ENCODE peak calls at places on chromosome 2, in five cellular contexts. One of them, this sample, is unnamed.

GRCh38 chr2:224971214-224971613 is 71.1 kb downstream of the DOCK10 start:
- DNase-seq in CD8-positive, alpha-beta memory T cell: no peak
- DNase-seq in psoas muscle: peak
- DNase-seq in prostate gland: no peak
- DNase-seq in left ventricle myocardium inferior: no peak
- DNase-seq in this sample: no peak

GRCh38 chr2:75560022-75560767 is 544 bp downstream of the EVA1A start:
- DNase-seq in psoas muscle: no peak
- DNase-seq in prostate gland: peak
- DNase-seq in left ventricle myocardium inferior: peak
- DNase-seq in CD8-positive, alpha-beta memory T cell: no peak
- DNase-seq in this sample: no peak

GRCh38 chr2:3151153-3151918 is 226.3 kb downstream of the EIPR1 start:
- DNase-seq in left ventricle myocardium inferior: no peak
- DNase-seq in CD8-positive, alpha-beta memory T cell: no peak
- DNase-seq in psoas muscle: no peak
- DNase-seq in prostate gland: no peak
- DNase-seq in this sample: no peak

GRCh38 chr2:46780411-46780800 is 135.2 kb downstream of the MCFD2 start:
- DNase-seq in prostate gland: peak
- DNase-seq in psoas muscle: peak
- DNase-seq in CD8-positive, alpha-beta memory T cell: no peak
- DNase-seq in left ventricle myocardium inferior: peak
- DNase-seq in this sample: peak

GRCh38 chr2:138922973-138923563 is 142.9 kb upstream of the NXPH2 start:
- DNase-seq in left ventricle myocardium inferior: no peak
- DNase-seq in CD8-positive, alpha-beta memory T cell: no peak
- DNase-seq in prostate gland: no peak
- DNase-seq in psoas muscle: no peak
- DNase-seq in this sample: no peak

GRCh38 chr2:18430996-18431748 is 129.3 kb downstream of the RDH14 start:
- DNase-seq in CD8-positive, alpha-beta memory T cell: no peak
- DNase-seq in psoas muscle: no peak
- DNase-seq in left ventricle myocardium inferior: no peak
- DNase-seq in prostate gland: no peak
- DNase-seq in this sample: no peak

GRCh38 chr2:171160119-171160629 is 519 bp downstream of the TLK1 start:
- DNase-seq in left ventricle myocardium inferior: peak
- DNase-seq in CD8-positive, alpha-beta memory T cell: peak
- DNase-seq in prostate gland: peak
- DNase-seq in psoas muscle: peak
- DNase-seq in this sample: peak

GRCh38 chr2:69616755-69617154 is 26.8 kb downstream of the AAK1 start:
- DNase-seq in CD8-positive, alpha-beta memory T cell: peak
- DNase-seq in prostate gland: no peak
- DNase-seq in psoas muscle: no peak
- DNase-seq in left ventricle myocardium inferior: no peak
- DNase-seq in this sample: no peak

GRCh38 chr2:176985871-176986270 is 226.7 kb upstream of the HNRNPA3 start:
- DNase-seq in prostate gland: no peak
- DNase-seq in CD8-positive, alpha-beta memory T cell: no peak
- DNase-seq in psoas muscle: no peak
- DNase-seq in left ventricle myocardium inferior: no peak
- DNase-seq in this sample: no peak

GRCh38 chr2:23620841-23621341 is 235.9 kb downstream of the KLHL29 start:
- DNase-seq in CD8-positive, alpha-beta memory T cell: no peak
- DNase-seq in prostate gland: no peak
- DNase-seq in left ventricle myocardium inferior: peak
- DNase-seq in psoas muscle: no peak
- DNase-seq in this sample: peak

GRCh38 chr2:218873359-218874194 is 7.1 kb upstream of the WNT10A start:
- DNase-seq in CD8-positive, alpha-beta memory T cell: no peak
- DNase-seq in left ventricle myocardium inferior: no peak
- DNase-seq in prostate gland: no peak
- DNase-seq in psoas muscle: no peak
- DNase-seq in this sample: no peak

GRCh38 chr2:120720176-120720575 is 15.5 kb upstream of the GLI2 start:
- DNase-seq in CD8-positive, alpha-beta memory T cell: no peak
- DNase-seq in psoas muscle: no peak
- DNase-seq in prostate gland: no peak
- DNase-seq in left ventricle myocardium inferior: no peak
- DNase-seq in this sample: peak

GRCh38 chr2:112767693-112768380 is 3.4 kb upstream of the CKAP2L start:
- DNase-seq in left ventricle myocardium inferior: no peak
- DNase-seq in psoas muscle: no peak
- DNase-seq in prostate gland: no peak
- DNase-seq in CD8-positive, alpha-beta memory T cell: no peak
- DNase-seq in this sample: no peak

GRCh38 chr2:230928701-230929380 is 3.8 kb upstream of the GPR55 start:
- DNase-seq in CD8-positive, alpha-beta memory T cell: no peak
- DNase-seq in prostate gland: no peak
- DNase-seq in left ventricle myocardium inferior: no peak
- DNase-seq in psoas muscle: no peak
- DNase-seq in this sample: peak

GRCh38 chr2:120641366-120641771 is 94.3 kb upstream of the GLI2 start:
- DNase-seq in left ventricle myocardium inferior: no peak
- DNase-seq in CD8-positive, alpha-beta memory T cell: no peak
- DNase-seq in psoas muscle: no peak
- DNase-seq in prostate gland: no peak
- DNase-seq in this sample: no peak

GRCh38 chr2:235810297-235810696 is 316.5 kb downstream of the AGAP1 start:
- DNase-seq in CD8-positive, alpha-beta memory T cell: no peak
- DNase-seq in left ventricle myocardium inferior: no peak
- DNase-seq in prostate gland: no peak
- DNase-seq in psoas muscle: no peak
- DNase-seq in this sample: no peak

GRCh38 chr2:33126973-33127372 is 180.2 kb downstream of the LTBP1 start:
- DNase-seq in left ventricle myocardium inferior: no peak
- DNase-seq in CD8-positive, alpha-beta memory T cell: no peak
- DNase-seq in prostate gland: no peak
- DNase-seq in psoas muscle: no peak
- DNase-seq in this sample: no peak

GRCh38 chr2:150618215-150618905 is 130.9 kb upstream of the RND3 start:
- DNase-seq in prostate gland: no peak
- DNase-seq in psoas muscle: no peak
- DNase-seq in CD8-positive, alpha-beta memory T cell: no peak
- DNase-seq in left ventricle myocardium inferior: no peak
- DNase-seq in this sample: no peak

GRCh38 chr2:202423139-202423538 is 47.0 kb downstream of the BMPR2 start:
- DNase-seq in CD8-positive, alpha-beta memory T cell: no peak
- DNase-seq in left ventricle myocardium inferior: no peak
- DNase-seq in prostate gland: no peak
- DNase-seq in psoas muscle: no peak
- DNase-seq in this sample: no peak

GRCh38 chr2:24613154-24613814 is 122.2 kb downstream of the NCOA1 start:
- DNase-seq in left ventricle myocardium inferior: no peak
- DNase-seq in prostate gland: no peak
- DNase-seq in CD8-positive, alpha-beta memory T cell: peak
- DNase-seq in psoas muscle: peak
- DNase-seq in this sample: no peak

GRCh38 chr2:107728586-107728985 is 98.1 kb upstream of the RGPD4 start:
- DNase-seq in prostate gland: no peak
- DNase-seq in CD8-positive, alpha-beta memory T cell: no peak
- DNase-seq in psoas muscle: no peak
- DNase-seq in left ventricle myocardium inferior: no peak
- DNase-seq in this sample: no peak

GRCh38 chr2:119260636-119261497 is 37.2 kb downstream of the STEAP3 start:
- DNase-seq in CD8-positive, alpha-beta memory T cell: no peak
- DNase-seq in prostate gland: no peak
- DNase-seq in psoas muscle: no peak
- DNase-seq in left ventricle myocardium inferior: no peak
- DNase-seq in this sample: no peak

GRCh38 chr2:119263025-119263424 is 39.4 kb downstream of the STEAP3 start:
- DNase-seq in left ventricle myocardium inferior: no peak
- DNase-seq in prostate gland: no peak
- DNase-seq in psoas muscle: no peak
- DNase-seq in CD8-positive, alpha-beta memory T cell: no peak
- DNase-seq in this sample: no peak

GRCh38 chr2:119264781-119265692 is 41.4 kb downstream of the STEAP3 start:
- DNase-seq in psoas muscle: peak
- DNase-seq in left ventricle myocardium inferior: no peak
- DNase-seq in CD8-positive, alpha-beta memory T cell: no peak
- DNase-seq in prostate gland: peak
- DNase-seq in this sample: peak

GRCh38 chr2:119259296-119259860 is 35.7 kb downstream of the STEAP3 start:
- DNase-seq in CD8-positive, alpha-beta memory T cell: no peak
- DNase-seq in left ventricle myocardium inferior: no peak
- DNase-seq in prostate gland: no peak
- DNase-seq in psoas muscle: no peak
- DNase-seq in this sample: no peak

DNA sequence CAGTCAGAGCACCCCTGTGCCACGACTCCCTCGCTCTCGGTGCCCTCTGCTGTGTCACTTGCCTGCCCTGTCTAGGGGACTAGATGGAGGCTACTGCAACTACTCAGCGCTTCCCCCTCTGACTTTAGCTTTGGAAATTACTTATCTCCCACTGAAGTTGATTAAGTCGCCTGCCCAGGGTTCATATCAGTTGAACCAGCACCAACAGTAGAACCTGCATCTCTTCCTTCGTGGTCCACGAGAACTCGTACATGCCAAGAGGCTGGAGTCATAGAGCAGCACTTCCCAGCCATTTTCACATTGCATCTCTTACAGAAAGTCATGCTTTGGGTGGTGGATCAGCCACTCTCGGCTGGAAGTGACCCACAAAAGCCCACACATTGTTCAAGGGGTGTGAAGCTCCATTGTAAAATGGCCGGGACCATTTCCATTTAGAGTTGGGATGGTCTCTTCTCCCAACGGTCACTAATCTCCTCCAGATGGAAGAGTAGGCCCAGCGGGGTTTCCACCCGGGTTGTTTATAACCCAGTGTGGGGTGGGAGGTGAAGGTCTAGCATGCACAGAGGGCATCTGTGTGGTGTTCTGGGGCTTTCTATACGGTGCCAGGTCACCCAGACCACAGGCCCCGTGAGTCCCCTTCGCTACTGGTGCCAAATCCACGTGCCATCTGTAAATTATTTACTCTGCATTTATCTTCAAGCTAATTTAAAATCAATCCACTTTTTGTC is 38.0 kb downstream of the STEAP3 start:
- DNase-seq in CD8-positive, alpha-beta memory T cell: no peak
- DNase-seq in psoas muscle: no peak
- DNase-seq in left ventricle myocardium inferior: no peak
- DNase-seq in prostate gland: no peak
- DNase-seq in this sample: no peak
- H3K27ac ChIP-seq in CD8-positive, alpha-beta memory T cell: no peak
- H3K27ac ChIP-seq in psoas muscle: no peak
- H3K27ac ChIP-seq in left ventricle myocardium inferior: no peak
- H3K27ac ChIP-seq in prostate gland: no peak
- H3K27ac ChIP-seq in this sample: no peak

DNA sequence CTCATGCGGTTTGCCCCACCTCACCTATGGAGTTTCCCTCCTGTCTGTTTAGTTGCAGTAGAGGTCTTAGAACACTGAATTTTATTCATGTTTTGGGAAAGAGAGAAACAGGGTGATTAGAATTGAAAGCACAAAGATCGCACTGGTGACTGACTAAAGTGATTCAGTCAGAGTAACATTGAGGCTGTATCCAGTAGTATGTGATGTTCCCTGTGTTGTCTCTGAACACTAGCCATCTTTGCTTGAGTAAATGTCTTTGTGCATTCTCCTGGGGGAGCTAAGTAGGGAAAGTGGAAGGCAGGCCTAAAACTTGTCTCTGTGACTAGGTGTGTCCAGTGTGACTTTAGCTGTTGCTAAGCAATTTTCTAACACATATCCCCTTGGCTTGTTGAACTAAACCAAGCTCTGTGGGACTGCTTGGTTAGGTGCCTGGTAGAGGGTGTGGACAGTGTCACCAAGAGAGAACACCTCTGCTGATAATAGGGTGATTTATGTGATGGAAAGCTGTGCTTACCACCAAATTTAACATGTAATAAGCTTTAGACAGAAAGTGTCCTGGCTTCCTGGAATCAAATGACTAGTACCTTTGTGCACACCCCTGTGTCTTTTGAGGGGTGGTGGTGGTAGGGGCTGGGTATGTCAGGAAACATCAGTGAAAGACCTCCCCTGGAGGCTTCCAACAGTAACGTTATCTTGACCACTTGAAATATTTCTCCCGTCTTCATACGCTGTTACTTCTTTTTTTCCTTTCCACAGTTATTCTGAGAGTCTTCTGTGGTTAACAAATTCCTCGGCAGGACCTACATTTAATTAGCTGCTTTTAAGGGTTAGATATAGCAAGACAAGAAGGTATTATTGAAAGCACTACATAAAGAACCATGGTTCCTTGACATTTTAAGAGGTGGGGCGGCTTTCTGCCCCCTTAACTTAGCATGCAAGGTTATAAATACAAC is 34.3 kb downstream of the UGP2 start:
- DNase-seq in left ventricle myocardium inferior: no peak
- DNase-seq in CD8-positive, alpha-beta memory T cell: no peak
- DNase-seq in prostate gland: no peak
- DNase-seq in psoas muscle: no peak
- DNase-seq in this sample: no peak
- H3K27ac ChIP-seq in left ventricle myocardium inferior: peak
- H3K27ac ChIP-seq in CD8-positive, alpha-beta memory T cell: no peak
- H3K27ac ChIP-seq in prostate gland: no peak
- H3K27ac ChIP-seq in psoas muscle: peak
- H3K27ac ChIP-seq in this sample: peak

DNA sequence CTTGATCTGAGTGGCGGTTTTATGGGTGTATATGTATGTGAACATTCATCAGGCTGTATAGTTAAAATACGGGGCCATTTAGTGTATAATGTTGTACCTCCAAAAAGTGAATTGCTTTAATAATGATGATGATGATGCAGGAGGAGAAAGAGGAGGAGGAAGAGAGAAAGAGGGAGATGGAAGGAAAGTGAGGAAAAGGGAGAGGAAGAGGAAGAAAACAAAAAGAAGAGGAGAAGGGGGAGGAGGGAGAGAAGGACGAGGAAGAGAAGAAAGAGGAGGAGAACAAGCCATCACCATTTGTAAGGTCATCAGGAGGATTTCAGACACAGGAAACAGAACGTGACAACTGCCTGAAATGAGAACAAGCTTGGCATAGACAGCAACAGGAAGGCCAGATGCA is 168.4 kb upstream of the NCKAP5 start:
- DNase-seq in CD8-positive, alpha-beta memory T cell: no peak
- DNase-seq in left ventricle myocardium inferior: no peak
- DNase-seq in psoas muscle: no peak
- DNase-seq in prostate gland: no peak
- DNase-seq in this sample: no peak
- H3K27ac ChIP-seq in CD8-positive, alpha-beta memory T cell: no peak
- H3K27ac ChIP-seq in left ventricle myocardium inferior: no peak
- H3K27ac ChIP-seq in psoas muscle: no peak
- H3K27ac ChIP-seq in prostate gland: no peak
- H3K27ac ChIP-seq in this sample: no peak

GRCh38 chr2:109694190-109694589 is 80.0 kb downstream of the SOWAHC start:
- DNase-seq in prostate gland: peak
- DNase-seq in CD8-positive, alpha-beta memory T cell: no peak
- DNase-seq in left ventricle myocardium inferior: no peak
- DNase-seq in psoas muscle: no peak
- DNase-seq in this sample: no peak

GRCh38 chr2:109699646-109700045 is 85.5 kb downstream of the SOWAHC start:
- DNase-seq in left ventricle myocardium inferior: no peak
- DNase-seq in psoas muscle: no peak
- DNase-seq in CD8-positive, alpha-beta memory T cell: no peak
- DNase-seq in prostate gland: no peak
- DNase-seq in this sample: no peak

GRCh38 chr2:109690822-109691541 is 76.8 kb downstream of the SOWAHC start:
- DNase-seq in psoas muscle: no peak
- DNase-seq in left ventricle myocardium inferior: peak
- DNase-seq in prostate gland: peak
- DNase-seq in CD8-positive, alpha-beta memory T cell: no peak
- DNase-seq in this sample: no peak

GRCh38 chr2:109692013-109692738 is 78.0 kb downstream of the SOWAHC start:
- DNase-seq in CD8-positive, alpha-beta memory T cell: no peak
- DNase-seq in prostate gland: no peak
- DNase-seq in psoas muscle: no peak
- DNase-seq in left ventricle myocardium inferior: no peak
- DNase-seq in this sample: no peak

GRCh38 chr2:109695290-109695689 is 81.1 kb downstream of the SOWAHC start:
- DNase-seq in prostate gland: no peak
- DNase-seq in CD8-positive, alpha-beta memory T cell: no peak
- DNase-seq in psoas muscle: no peak
- DNase-seq in left ventricle myocardium inferior: no peak
- DNase-seq in this sample: no peak
- H3K27ac ChIP-seq in prostate gland: no peak
- H3K27ac ChIP-seq in CD8-positive, alpha-beta memory T cell: no peak
- H3K27ac ChIP-seq in psoas muscle: no peak
- H3K27ac ChIP-seq in left ventricle myocardium inferior: no peak
- H3K27ac ChIP-seq in this sample: no peak